ENCODE peak calls at places on chromosome 3, in ten cellular contexts. One of them, this sample, is unnamed.

GRCh38 chr3:31420311-31420710 is 112.4 kb upstream of the STT3B start:
- DNase-seq in CD4-positive, CD25-positive, alpha-beta regulatory T cell: no peak
- DNase-seq in LHCN-M2: no peak
- DNase-seq in myocyte: no peak
- DNase-seq in HFFc6: no peak
- DNase-seq in brain microvascular endothelial cell: no peak
- DNase-seq in T47D: no peak
- DNase-seq in Peyer's patch: no peak
- DNase-seq in cardiac fibroblast: no peak
- DNase-seq in body of pancreas: no peak
- DNase-seq in this sample: no peak

GRCh38 chr3:182794806-182795369 is 1.6 kb downstream of the ATP11B start:
- DNase-seq in Peyer's patch: no peak
- DNase-seq in myocyte: no peak
- DNase-seq in T47D: no peak
- DNase-seq in cardiac fibroblast: peak
- DNase-seq in LHCN-M2: no peak
- DNase-seq in CD4-positive, CD25-positive, alpha-beta regulatory T cell: no peak
- DNase-seq in body of pancreas: no peak
- DNase-seq in HFFc6: no peak
- DNase-seq in brain microvascular endothelial cell: no peak
- DNase-seq in this sample: no peak

GRCh38 chr3:14789221-14789620 is 29.5 kb upstream of the FGD5 start:
- DNase-seq in brain microvascular endothelial cell: no peak
- DNase-seq in CD4-positive, CD25-positive, alpha-beta regulatory T cell: no peak
- DNase-seq in cardiac fibroblast: no peak
- DNase-seq in Peyer's patch: no peak
- DNase-seq in LHCN-M2: no peak
- DNase-seq in HFFc6: no peak
- DNase-seq in body of pancreas: no peak
- DNase-seq in T47D: no peak
- DNase-seq in myocyte: no peak
- DNase-seq in this sample: no peak

GRCh38 chr3:59981377-59981776 is 931.6 kb upstream of the CFAP20DC start:
- DNase-seq in CD4-positive, CD25-positive, alpha-beta regulatory T cell: no peak
- DNase-seq in myocyte: no peak
- DNase-seq in body of pancreas: no peak
- DNase-seq in HFFc6: no peak
- DNase-seq in Peyer's patch: no peak
- DNase-seq in brain microvascular endothelial cell: no peak
- DNase-seq in cardiac fibroblast: no peak
- DNase-seq in T47D: peak
- DNase-seq in LHCN-M2: no peak
- DNase-seq in this sample: peak

GRCh38 chr3:129439381-129439816 is 349 bp downstream of the MBD4 start:
- DNase-seq in myocyte: no peak
- DNase-seq in HFFc6: no peak
- DNase-seq in body of pancreas: peak
- DNase-seq in brain microvascular endothelial cell: no peak
- DNase-seq in LHCN-M2: no peak
- DNase-seq in cardiac fibroblast: peak
- DNase-seq in T47D: peak
- DNase-seq in CD4-positive, CD25-positive, alpha-beta regulatory T cell: no peak
- DNase-seq in Peyer's patch: peak
- DNase-seq in this sample: peak

GRCh38 chr3:136790786-136791185 is 28.1 kb upstream of the SLC35G2 start:
- DNase-seq in HFFc6: no peak
- DNase-seq in T47D: no peak
- DNase-seq in LHCN-M2: no peak
- DNase-seq in body of pancreas: no peak
- DNase-seq in Peyer's patch: no peak
- DNase-seq in myocyte: no peak
- DNase-seq in cardiac fibroblast: no peak
- DNase-seq in brain microvascular endothelial cell: no peak
- DNase-seq in CD4-positive, CD25-positive, alpha-beta regulatory T cell: no peak
- DNase-seq in this sample: no peak

GRCh38 chr3:48473617-48473952 is 27.0 kb downstream of the ATRIP start:
- DNase-seq in cardiac fibroblast: no peak
- DNase-seq in HFFc6: no peak
- DNase-seq in T47D: no peak
- DNase-seq in CD4-positive, CD25-positive, alpha-beta regulatory T cell: no peak
- DNase-seq in Peyer's patch: no peak
- DNase-seq in LHCN-M2: no peak
- DNase-seq in brain microvascular endothelial cell: no peak
- DNase-seq in body of pancreas: no peak
- DNase-seq in myocyte: no peak
- DNase-seq in this sample: no peak

GRCh38 chr3:85560088-85560790 is 601.5 kb downstream of the CADM2 start:
- DNase-seq in LHCN-M2: peak
- DNase-seq in body of pancreas: peak
- DNase-seq in T47D: peak
- DNase-seq in CD4-positive, CD25-positive, alpha-beta regulatory T cell: no peak
- DNase-seq in cardiac fibroblast: peak
- DNase-seq in brain microvascular endothelial cell: peak
- DNase-seq in myocyte: peak
- DNase-seq in Peyer's patch: no peak
- DNase-seq in HFFc6: no peak
- DNase-seq in this sample: no peak

GRCh38 chr3:129576514-129577345 is 29.7 kb downstream of the PLXND1 start:
- DNase-seq in body of pancreas: peak
- DNase-seq in T47D: peak
- DNase-seq in myocyte: no peak
- DNase-seq in cardiac fibroblast: no peak
- DNase-seq in brain microvascular endothelial cell: no peak
- DNase-seq in CD4-positive, CD25-positive, alpha-beta regulatory T cell: peak
- DNase-seq in Peyer's patch: peak
- DNase-seq in LHCN-M2: no peak
- DNase-seq in HFFc6: no peak
- DNase-seq in this sample: no peak

GRCh38 chr3:9111349-9112265 is 137.8 kb downstream of the SRGAP3 start:
- DNase-seq in HFFc6: peak
- DNase-seq in T47D: no peak
- DNase-seq in Peyer's patch: no peak
- DNase-seq in body of pancreas: peak
- DNase-seq in CD4-positive, CD25-positive, alpha-beta regulatory T cell: no peak
- DNase-seq in LHCN-M2: no peak
- DNase-seq in myocyte: no peak
- DNase-seq in cardiac fibroblast: no peak
- DNase-seq in brain microvascular endothelial cell: no peak
- DNase-seq in this sample: no peak

GRCh38 chr3:20696393-20697045 is 510.5 kb upstream of the SGO1 start:
- DNase-seq in brain microvascular endothelial cell: no peak
- DNase-seq in cardiac fibroblast: no peak
- DNase-seq in CD4-positive, CD25-positive, alpha-beta regulatory T cell: no peak
- DNase-seq in myocyte: no peak
- DNase-seq in LHCN-M2: no peak
- DNase-seq in Peyer's patch: no peak
- DNase-seq in T47D: peak
- DNase-seq in body of pancreas: no peak
- DNase-seq in HFFc6: no peak
- DNase-seq in this sample: no peak

GRCh38 chr3:159928071-159928491 is 60.6 kb upstream of the IL12A start:
- DNase-seq in brain microvascular endothelial cell: no peak
- DNase-seq in cardiac fibroblast: peak
- DNase-seq in myocyte: peak
- DNase-seq in body of pancreas: no peak
- DNase-seq in CD4-positive, CD25-positive, alpha-beta regulatory T cell: no peak
- DNase-seq in LHCN-M2: peak
- DNase-seq in T47D: no peak
- DNase-seq in Peyer's patch: no peak
- DNase-seq in HFFc6: peak
- DNase-seq in this sample: peak

GRCh38 chr3:184542577-184542976 is 19.0 kb upstream of the EPHB3 start:
- DNase-seq in body of pancreas: no peak
- DNase-seq in myocyte: no peak
- DNase-seq in LHCN-M2: no peak
- DNase-seq in HFFc6: no peak
- DNase-seq in Peyer's patch: no peak
- DNase-seq in cardiac fibroblast: no peak
- DNase-seq in brain microvascular endothelial cell: no peak
- DNase-seq in T47D: no peak
- DNase-seq in CD4-positive, CD25-positive, alpha-beta regulatory T cell: no peak
- DNase-seq in this sample: no peak

GRCh38 chr3:97914390-97914789 is 57.8 kb downstream of the RIOX2 start:
- DNase-seq in body of pancreas: no peak
- DNase-seq in brain microvascular endothelial cell: peak
- DNase-seq in myocyte: no peak
- DNase-seq in cardiac fibroblast: peak
- DNase-seq in LHCN-M2: no peak
- DNase-seq in HFFc6: peak
- DNase-seq in Peyer's patch: no peak
- DNase-seq in T47D: peak
- DNase-seq in CD4-positive, CD25-positive, alpha-beta regulatory T cell: no peak
- DNase-seq in this sample: peak

GRCh38 chr3:106329505-106329904 is 460.7 kb upstream of the CBLB start:
- DNase-seq in myocyte: no peak
- DNase-seq in cardiac fibroblast: peak
- DNase-seq in T47D: no peak
- DNase-seq in LHCN-M2: no peak
- DNase-seq in HFFc6: no peak
- DNase-seq in Peyer's patch: no peak
- DNase-seq in brain microvascular endothelial cell: no peak
- DNase-seq in body of pancreas: no peak
- DNase-seq in CD4-positive, CD25-positive, alpha-beta regulatory T cell: no peak
- DNase-seq in this sample: peak

GRCh38 chr3:52534281-52535183 is 875 bp upstream of the NT5DC2 start:
- DNase-seq in T47D: peak
- DNase-seq in LHCN-M2: no peak
- DNase-seq in brain microvascular endothelial cell: no peak
- DNase-seq in Peyer's patch: peak
- DNase-seq in myocyte: no peak
- DNase-seq in CD4-positive, CD25-positive, alpha-beta regulatory T cell: no peak
- DNase-seq in HFFc6: peak
- DNase-seq in cardiac fibroblast: peak
- DNase-seq in body of pancreas: no peak
- DNase-seq in this sample: peak

GRCh38 chr3:117997201-117998049 is 1037.2 kb downstream of the IGSF11 start:
- DNase-seq in cardiac fibroblast: peak
- DNase-seq in Peyer's patch: peak
- DNase-seq in LHCN-M2: peak
- DNase-seq in myocyte: peak
- DNase-seq in CD4-positive, CD25-positive, alpha-beta regulatory T cell: no peak
- DNase-seq in HFFc6: peak
- DNase-seq in body of pancreas: peak
- DNase-seq in T47D: peak
- DNase-seq in brain microvascular endothelial cell: peak
- DNase-seq in this sample: peak

GRCh38 chr3:101574388-101575156 is 592 bp downstream of the PCNP start:
- DNase-seq in LHCN-M2: peak
- DNase-seq in Peyer's patch: peak
- DNase-seq in T47D: peak
- DNase-seq in body of pancreas: peak
- DNase-seq in brain microvascular endothelial cell: peak
- DNase-seq in cardiac fibroblast: peak
- DNase-seq in CD4-positive, CD25-positive, alpha-beta regulatory T cell: no peak
- DNase-seq in HFFc6: peak
- DNase-seq in myocyte: peak
- DNase-seq in this sample: peak

GRCh38 chr3:56468184-56469106 is at the start of gene ERC2:
- DNase-seq in Peyer's patch: no peak
- DNase-seq in LHCN-M2: no peak
- DNase-seq in CD4-positive, CD25-positive, alpha-beta regulatory T cell: no peak
- DNase-seq in cardiac fibroblast: peak
- DNase-seq in body of pancreas: peak
- DNase-seq in brain microvascular endothelial cell: no peak
- DNase-seq in HFFc6: no peak
- DNase-seq in myocyte: no peak
- DNase-seq in T47D: peak
- DNase-seq in this sample: peak

GRCh38 chr3:42507751-42508335 is 5.4 kb downstream of the VIPR1 start:
- DNase-seq in HFFc6: no peak
- DNase-seq in CD4-positive, CD25-positive, alpha-beta regulatory T cell: no peak
- DNase-seq in T47D: no peak
- DNase-seq in Peyer's patch: peak
- DNase-seq in cardiac fibroblast: no peak
- DNase-seq in LHCN-M2: no peak
- DNase-seq in body of pancreas: no peak
- DNase-seq in brain microvascular endothelial cell: no peak
- DNase-seq in myocyte: no peak
- DNase-seq in this sample: no peak

GRCh38 chr3:46866720-46867549 is 3.7 kb upstream of the MYL3 start:
- DNase-seq in T47D: peak
- DNase-seq in Peyer's patch: peak
- DNase-seq in CD4-positive, CD25-positive, alpha-beta regulatory T cell: peak
- DNase-seq in body of pancreas: peak
- DNase-seq in HFFc6: peak
- DNase-seq in cardiac fibroblast: peak
- DNase-seq in myocyte: peak
- DNase-seq in brain microvascular endothelial cell: peak
- DNase-seq in LHCN-M2: peak
- DNase-seq in this sample: peak

GRCh38 chr3:166211451-166211850 is 374.2 kb upstream of the BCHE start:
- DNase-seq in HFFc6: no peak
- DNase-seq in T47D: no peak
- DNase-seq in Peyer's patch: no peak
- DNase-seq in LHCN-M2: no peak
- DNase-seq in brain microvascular endothelial cell: no peak
- DNase-seq in body of pancreas: no peak
- DNase-seq in cardiac fibroblast: no peak
- DNase-seq in CD4-positive, CD25-positive, alpha-beta regulatory T cell: no peak
- DNase-seq in myocyte: peak
- DNase-seq in this sample: no peak

GRCh38 chr3:56303508-56303907 is 164.8 kb downstream of the ERC2 start:
- DNase-seq in T47D: peak
- DNase-seq in brain microvascular endothelial cell: peak
- DNase-seq in HFFc6: no peak
- DNase-seq in cardiac fibroblast: peak
- DNase-seq in LHCN-M2: peak
- DNase-seq in body of pancreas: no peak
- DNase-seq in myocyte: peak
- DNase-seq in Peyer's patch: no peak
- DNase-seq in CD4-positive, CD25-positive, alpha-beta regulatory T cell: no peak
- DNase-seq in this sample: peak

GRCh38 chr3:189488241-189488767 is 142.9 kb upstream of the TP63 start:
- DNase-seq in CD4-positive, CD25-positive, alpha-beta regulatory T cell: no peak
- DNase-seq in cardiac fibroblast: peak
- DNase-seq in myocyte: peak
- DNase-seq in HFFc6: no peak
- DNase-seq in Peyer's patch: no peak
- DNase-seq in LHCN-M2: peak
- DNase-seq in brain microvascular endothelial cell: peak
- DNase-seq in body of pancreas: no peak
- DNase-seq in T47D: no peak
- DNase-seq in this sample: peak

GRCh38 chr3:87793322-87793877 is 265.4 kb downstream of the CGGBP1 start:
- DNase-seq in myocyte: no peak
- DNase-seq in body of pancreas: no peak
- DNase-seq in T47D: no peak
- DNase-seq in LHCN-M2: no peak
- DNase-seq in Peyer's patch: no peak
- DNase-seq in cardiac fibroblast: no peak
- DNase-seq in HFFc6: no peak
- DNase-seq in CD4-positive, CD25-positive, alpha-beta regulatory T cell: no peak
- DNase-seq in brain microvascular endothelial cell: no peak
- DNase-seq in this sample: peak

GRCh38 chr3:73624363-73625123 is at the start of gene PDZRN3:
- DNase-seq in brain microvascular endothelial cell: peak
- DNase-seq in myocyte: peak
- DNase-seq in HFFc6: peak
- DNase-seq in T47D: peak
- DNase-seq in cardiac fibroblast: peak
- DNase-seq in body of pancreas: peak
- DNase-seq in Peyer's patch: peak
- DNase-seq in LHCN-M2: peak
- DNase-seq in CD4-positive, CD25-positive, alpha-beta regulatory T cell: no peak
- DNase-seq in this sample: peak

GRCh38 chr3:78317774-78318173 is 1277.9 kb downstream of the ROBO2 start:
- DNase-seq in Peyer's patch: no peak
- DNase-seq in T47D: no peak
- DNase-seq in cardiac fibroblast: no peak
- DNase-seq in myocyte: no peak
- DNase-seq in HFFc6: no peak
- DNase-seq in CD4-positive, CD25-positive, alpha-beta regulatory T cell: no peak
- DNase-seq in brain microvascular endothelial cell: no peak
- DNase-seq in body of pancreas: no peak
- DNase-seq in LHCN-M2: no peak
- DNase-seq in this sample: no peak

GRCh38 chr3:123723527-123724168 is 138.8 kb upstream of the HACD2 start:
- DNase-seq in CD4-positive, CD25-positive, alpha-beta regulatory T cell: peak
- DNase-seq in brain microvascular endothelial cell: peak
- DNase-seq in body of pancreas: peak
- DNase-seq in myocyte: peak
- DNase-seq in LHCN-M2: peak
- DNase-seq in Peyer's patch: peak
- DNase-seq in cardiac fibroblast: peak
- DNase-seq in HFFc6: peak
- DNase-seq in T47D: peak
- DNase-seq in this sample: peak

This sample was measured in trophoblast cell.